ENCODE peak calls at places on chromosomes 11 and 22, in nine cellular contexts. I, B, X, R, P, Z, U, W and Q are unnamed samples.

GRCh38 chr11:94738746-94739145 is 29.4 kb upstream of the AMOTL1 start:
- DNase-seq in I (no peak), B (no peak), X (no peak), R (no peak), P (no peak), Z (no peak), U (no peak), W (no peak), Q (no peak)

GRCh38 chr11:133903875-133904817 is 52.6 kb downstream of the IGSF9B start:
- DNase-seq in I (no peak), B (no peak), X (no peak), R (no peak), P (peak; percentile 36), Z (no peak), U (no peak), W (no peak), Q (peak; percentile 53)

GRCh38 chr11:131908316-131908715 is 537.9 kb downstream of the NTM start:
- DNase-seq in I (no peak), B (no peak), X (no peak), R (no peak), P (no peak), Z (no peak), U (no peak), W (no peak), Q (no peak)

GRCh38 chr11:111905391-111905790 is 6.2 kb downstream of the CRYAB start:
- DNase-seq in I (no peak), B (no peak), X (no peak), R (no peak), P (no peak), Z (no peak), U (no peak), W (no peak), Q (no peak)

GRCh38 chr22:42461511-42461910 is 29.3 kb upstream of the NFAM1 start:
- DNase-seq in I (no peak), B (peak; percentile 72), X (no peak), R (no peak), P (no peak), Z (no peak), U (no peak), W (no peak), Q (no peak)

GRCh38 chr22:30943368-30943767 is 25.2 kb downstream of the MORC2 start:
- DNase-seq in I (no peak), B (no peak), X (no peak), R (no peak), P (no peak), Z (no peak), U (no peak), W (no peak), Q (no peak)

GRCh38 chr22:24324137-24324536 is 53.5 kb downstream of the SPECC1L start:
- DNase-seq in I (no peak), B (no peak), X (no peak), R (no peak), P (no peak), Z (no peak), U (no peak), W (no peak), Q (no peak)

GRCh38 chr22:28105988-28106387 is 186.9 kb upstream of the PITPNB start:
- DNase-seq in I (no peak), B (no peak), X (no peak), R (no peak), P (no peak), Z (no peak), U (no peak), W (no peak), Q (no peak)

GRCh38 chr22:38422615-38423511 is 32.1 kb downstream of the KCNJ4 start:
- DNase-seq in I (no peak), B (peak; percentile 61), X (no peak), R (no peak), P (no peak), Z (no peak), U (no peak), W (no peak), Q (no peak)

GRCh38 chr11:71988050-71988449 is 10.7 kb upstream of the IL18BP start:
- DNase-seq in I (no peak), B (no peak), X (no peak), R (no peak), P (no peak), Z (no peak), U (no peak), W (no peak), Q (peak; percentile 66)

GRCh38 chr22:46119729-46120419 is 30.5 kb upstream of the PPARA start:
- DNase-seq in I (no peak), B (peak; percentile 45), X (no peak), R (no peak), P (no peak), Z (no peak), U (no peak), W (peak; percentile 83), Q (peak; percentile 85)

GRCh38 chr11:26841818-26842457 is 120.1 kb upstream of the SLC5A12 start:
- DNase-seq in I (no peak), B (no peak), X (no peak), R (no peak), P (no peak), Z (no peak), U (no peak), W (no peak), Q (no peak)

GRCh38 chr22:30036656-30037055 is 43.6 kb upstream of the HORMAD2 start:
- DNase-seq in I (no peak), B (no peak), X (no peak), R (no peak), P (no peak), Z (no peak), U (peak; percentile 16), W (no peak), Q (no peak)

GRCh38 chr11:122763108-122763507 is 75.2 kb upstream of the CRTAM start:
- DNase-seq in I (no peak), B (no peak), X (no peak), R (no peak), P (no peak), Z (no peak), U (no peak), W (no peak), Q (no peak)

GRCh38 chr11:110857885-110858555 is 145.8 kb upstream of the ARHGAP20 start:
- DNase-seq in I (no peak), B (no peak), X (peak; percentile 53), R (peak; percentile 26), P (no peak), Z (no peak), U (no peak), W (no peak), Q (no peak)

GRCh38 chr22:24592846-24593809 is at the start of gene LRRC75B:
- DNase-seq in I (peak; percentile 77), B (peak; percentile 92), X (peak; percentile 77), R (peak; percentile 93), P (peak; percentile 87), Z (peak; percentile 99), U (peak; percentile 47), W (peak; percentile 97), Q (peak; percentile 97)

DNA sequence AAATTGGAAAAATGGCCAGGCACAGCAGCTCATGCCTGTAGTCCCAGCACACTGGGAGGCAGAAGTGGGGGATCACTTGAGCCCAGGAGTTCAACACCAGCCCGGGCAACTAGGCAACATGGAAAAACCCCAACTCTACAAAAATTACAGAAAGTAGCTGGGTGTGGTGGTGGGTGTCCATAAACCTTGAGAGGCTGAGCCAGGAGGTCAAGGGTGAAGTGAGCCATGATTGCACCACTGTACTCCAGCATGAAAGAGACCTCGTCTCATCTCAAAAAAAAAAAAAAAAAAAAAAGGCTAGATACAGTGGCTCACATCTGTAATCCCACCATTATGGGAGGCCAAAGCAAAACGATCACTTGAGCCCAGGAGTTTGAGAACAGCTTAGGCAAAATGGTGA is 22.2 kb downstream of the DDX6 start:
- DNase-seq in I (no peak), B (no peak), X (no peak), R (no peak), P (no peak), Z (no peak), U (no peak), W (no peak), Q (no peak)
- H3K4me1 ChIP-seq in I (no peaks in the 10 kb centered on the region), B (no peaks in the 10 kb centered on the region), X (peaks cover 6% of the 10 kb centered on the region), R (peaks cover 73% of the 10 kb centered on the region), P (peaks cover 69% of the 10 kb centered on the region), Z (peaks cover 2% of the 10 kb centered on the region), U (no peaks in the 10 kb centered on the region), W (peaks cover 56% of the 10 kb centered on the region), Q (peaks cover 68% of the 10 kb centered on the region)

DNA sequence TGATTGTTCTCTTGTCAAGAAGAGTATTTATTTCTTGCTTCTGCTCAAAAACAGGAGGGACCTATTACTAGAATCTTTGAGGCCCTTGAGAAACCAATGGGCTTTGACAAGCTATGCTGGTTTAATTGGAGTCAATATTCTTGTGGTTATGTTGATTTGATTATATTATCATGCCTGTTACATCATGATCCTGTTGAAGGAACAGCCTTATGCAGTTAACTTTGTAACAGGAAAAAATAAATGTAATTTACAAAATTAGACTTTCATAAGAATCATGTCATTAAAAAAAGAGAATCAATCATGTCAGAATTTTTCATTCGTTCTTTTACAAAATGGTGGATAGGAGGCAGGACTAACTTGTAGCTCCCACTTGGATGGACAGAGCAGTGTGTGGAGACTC is 386.1 kb upstream of the DDI1 start:
- DNase-seq in I (no peak), B (no peak), X (no peak), R (no peak), P (no peak), Z (no peak), U (no peak), W (no peak), Q (no peak)
- TF ChIP-seq POLR2AphosphoS5 in I (no peak), B (no peak), X (no peak), R (no peak), P (no peak), Z (peak; percentile 20), U (no peak), W (no peak), Q (no peak)

GRCh38 chr11:114260077-114260476 is 36.1 kb upstream of the NNMT start:
- DNase-seq in I (no peak), B (no peak), X (no peak), R (no peak), P (no peak), Z (no peak), U (no peak), W (no peak), Q (no peak)

GRCh38 chr11:114259551-114259983 is 36.6 kb upstream of the NNMT start:
- DNase-seq in I (no peak), B (no peak), X (no peak), R (no peak), P (no peak), Z (no peak), U (no peak), W (peak; percentile 59), Q (peak; percentile 78)

GRCh38 chr11:114257621-114258558 is 38.3 kb upstream of the NNMT start:
- DNase-seq in I (peak; percentile 76), B (peak; percentile 33), X (peak; percentile 42), R (no peak), P (peak; percentile 82), Z (peak; percentile 81), U (no peak), W (peak; percentile 86), Q (peak; percentile 92)

GRCh38 chr11:114258696-114259095 is 37.5 kb upstream of the NNMT start:
- DNase-seq in I (no peak), B (no peak), X (no peak), R (no peak), P (no peak), Z (no peak), U (no peak), W (no peak), Q (peak; percentile 75)

GRCh38 chr11:114259124-114259526 is 37.1 kb upstream of the NNMT start:
- DNase-seq in I (peak; percentile 67), B (no peak), X (no peak), R (no peak), P (no peak), Z (no peak), U (no peak), W (no peak), Q (peak; percentile 87)
- H3K4me1 ChIP-seq in I (peaks cover 11% of the 10 kb centered on the region), B (peaks cover 6% of the 10 kb centered on the region), X (no peaks in the 10 kb centered on the region), R (peaks cover 68% of the 10 kb centered on the region), P (peaks cover 38% of the 10 kb centered on the region), Z (no peaks in the 10 kb centered on the region), U (no peaks in the 10 kb centered on the region), W (peaks cover 57% of the 10 kb centered on the region), Q (peaks cover 66% of the 10 kb centered on the region)

GRCh38 chr11:116853461-116854073 is 16.1 kb upstream of the APOA1 start:
- DNase-seq in I (no peak), B (no peak), X (peak; percentile 79), R (peak; percentile 53), P (no peak), Z (no peak), U (peak; percentile 34), W (no peak), Q (no peak)
- TF ChIP-seq POLR2AphosphoS5 in I (no peak), B (no peak), X (no peak), R (peak; percentile 41), P (peak; percentile 34), Z (no peak), U (no peak), W (no peak), Q (no peak)